ENCODE peak calls at places on chromosome 3, in nine cellular contexts. Q is ELR; S is AG09319; Y is small intestine; Z is memory B cell; P is IMR-90; A is NCI-H2081; B is stimulated activated CD8-positive, alpha-beta memory T cell treated with anti-CD3 and anti-CD28 coated beads, Interleukin-2, amount 100 ng/mL, for 48 hours; N is right cardiac atrium. X is an unnamed sample.
A peak's percentile ranks its signal among the peaks of the same experiment; 100 is the strongest.

GRCh38 chr3:83971693-83972092 is 987.1 kb upstream of the CADM2 start:
- DNase-seq in Q (no peak), S (no peak), Y (no peak), Z (no peak), P (no peak), A (no peak), B (no peak), N (no peak), X (no peak)

GRCh38 chr3:139281096-139281495 is 62.7 kb upstream of the MRPS22 start:
- DNase-seq in Q (peak; percentile 78), S (peak; percentile 25), Y (no peak), Z (no peak), P (no peak), A (no peak), B (no peak), N (no peak), X (no peak)

GRCh38 chr3:79767953-79768282 is at the start of gene ROBO1:
- DNase-seq in Q (peak; percentile 28), S (no peak), Y (no peak), Z (no peak), P (no peak), A (no peak), B (no peak), N (no peak), X (no peak)

GRCh38 chr3:16409032-16409431 is 104.5 kb downstream of the RFTN1 start:
- DNase-seq in Q (no peak), S (no peak), Y (no peak), Z (no peak), P (no peak), A (no peak), B (no peak), N (no peak), X (no peak)

GRCh38 chr3:72347819-72348319 is 500.4 kb downstream of the SHQ1 start:
- DNase-seq in Q (peak; percentile 76), S (peak; percentile 77), Y (peak; percentile 75), Z (no peak), P (no peak), A (no peak), B (peak; percentile 35), N (peak; percentile 77), X (no peak)

GRCh38 chr3:131655076-131655685 is 152.4 kb upstream of the MRPL3 start:
- DNase-seq in Q (peak; percentile 6), S (no peak), Y (no peak), Z (no peak), P (no peak), A (no peak), B (no peak), N (no peak), X (no peak)

GRCh38 chr3:101978348-101978747 is 129.0 kb downstream of the NFKBIZ start:
- DNase-seq in Q (no peak), S (no peak), Y (no peak), Z (no peak), P (no peak), A (no peak), B (no peak), N (no peak), X (no peak)

GRCh38 chr3:25631989-25632388 is 32.7 kb downstream of the TOP2B start:
- DNase-seq in Q (no peak), S (no peak), Y (no peak), Z (no peak), P (no peak), A (no peak), B (no peak), N (no peak), X (no peak)

GRCh38 chr3:113660901-113661300 is 35.5 kb downstream of the USF3 start:
- DNase-seq in Q (no peak), S (no peak), Y (no peak), Z (no peak), P (peak; percentile 87), A (no peak), B (no peak), N (no peak), X (no peak)

GRCh38 chr3:173913397-173913796 is 515.9 kb downstream of the NLGN1 start:
- DNase-seq in Q (no peak), S (no peak), Y (no peak), Z (no peak), P (peak; percentile 54), A (peak; percentile 38), B (no peak), N (no peak), X (no peak)

GRCh38 chr3:128971421-128971820 is 22.5 kb downstream of the CFAP92 start:
- DNase-seq in Q (no peak), S (no peak), Y (no peak), Z (no peak), P (peak; percentile 61), A (peak; percentile 12), B (no peak), N (peak; percentile 52), X (no peak)

GRCh38 chr3:77048186-77048585 is 8.3 kb downstream of the ROBO2 start:
- DNase-seq in Q (no peak), S (no peak), Y (no peak), Z (no peak), P (no peak), A (no peak), B (no peak), N (no peak), X (no peak)

GRCh38 chr3:139319428-139320402 is 24.1 kb upstream of the MRPS22 start:
- DNase-seq in Q (peak; percentile 37), S (no peak), Y (no peak), Z (no peak), P (no peak), A (no peak), B (no peak), N (no peak), X (no peak)